ENCODE peak calls at places on chromosome X, in seven cellular contexts. X is CD8-positive, alpha-beta memory T cell; H is activated naive CD8-positive, alpha-beta T cell treated with anti-CD3 and anti-CD28 coated beads, Interleukin-2, amount 10 ng/mL, durations not matched to agents 7 days and 5 days; W is RPMI8226; Y is NCI-H1417; M is Ammon's horn; L is posterior vena cava. A is an unnamed sample.

GRCh38 chrX:38336538-38337240 is 9.4 kb upstream of the RPGR start:
- DNase-seq in X (no peak), H (no peak), L (no peak), W (peak), M (no peak), Y (no peak), A (no peak)

GRCh38 chrX:12961191-12961718 is 13.7 kb upstream of the TMSB4X start:
- DNase-seq in Y (no peak), H (no peak), M (no peak), W (peak), X (no peak), L (no peak), A (no peak)

GRCh38 chrX:31126205-31126604 is 54.4 kb upstream of the FTHL17 start:
- DNase-seq in W (no peak), Y (no peak), M (no peak), X (no peak), H (no peak), L (no peak), A (no peak)

GRCh38 chrX:20965270-20966044 is 408.8 kb upstream of the CNKSR2 start:
- DNase-seq in L (no peak), M (no peak), Y (no peak), H (no peak), X (no peak), W (no peak), A (no peak)

GRCh38 chrX:100208076-100208475 is 202.0 kb downstream of the PCDH19 start:
- DNase-seq in W (no peak), M (no peak), X (no peak), Y (no peak), H (no peak), L (no peak), A (no peak)

GRCh38 chrX:538311-538710 is 92.3 kb upstream of the SHOX start:
- DNase-seq in M (no peak), H (no peak), L (no peak), W (peak), X (no peak), Y (no peak), A (no peak)

GRCh38 chrX:80335062-80335830 is 85.0 kb upstream of the TENT5D start:
- DNase-seq in Y (no peak), W (peak), M (no peak), X (no peak), L (peak), H (no peak), A (no peak)

GRCh38 chrX:28278236-28278635 is 297.0 kb upstream of the DCAF8L1 start:
- DNase-seq in L (no peak), W (no peak), X (no peak), M (no peak), H (no peak), Y (no peak), A (no peak)

GRCh38 chrX:44105228-44105913 is 132.2 kb upstream of the NDP start:
- DNase-seq in Y (no peak), L (no peak), W (no peak), H (no peak), M (no peak), X (no peak), A (no peak)

GRCh38 chrX:40647307-40648197 is at the start of gene CXorf38:
- DNase-seq in Y (peak), L (peak), W (peak), X (peak), H (peak), M (peak), A (peak)

GRCh38 chrX:54570332-54570731 is 40.3 kb downstream of the GNL3L start:
- DNase-seq in M (no peak), X (no peak), W (no peak), H (no peak), L (no peak), Y (no peak), A (no peak)

GRCh38 chrX:20060961-20061868 is 55.5 kb downstream of the MAP7D2 start:
- DNase-seq in X (no peak), L (no peak), M (no peak), H (peak), Y (peak), W (peak), A (no peak)

GRCh38 chrX:2811271-2811670 is 17.5 kb upstream of the GYG2 start:
- DNase-seq in Y (no peak), L (no peak), M (no peak), H (no peak), X (no peak), W (no peak), A (no peak)

GRCh38 chrX:9464435-9465371 is at the start of gene TBL1X:
- DNase-seq in L (peak), X (peak), M (peak), H (peak), W (peak), Y (peak), A (peak)

GRCh38 chrX:74535633-74536141 is 78.7 kb downstream of the RLIM start:
- DNase-seq in H (peak), X (peak), M (peak), Y (peak), W (no peak), L (peak), A (peak)

GRCh38 chrX:105347373-105347772 is 126.9 kb upstream of the TEX13A start:
- DNase-seq in X (no peak), Y (no peak), H (no peak), M (no peak), W (no peak), L (no peak), A (no peak)

GRCh38 chrX:634306-634958 is 3.8 kb downstream of the SHOX start:
- DNase-seq in Y (no peak), W (no peak), M (no peak), H (no peak), L (no peak), X (no peak), A (no peak)

GRCh38 chrX:123171781-123172180 is 12.3 kb upstream of the GRIA3 start:
- DNase-seq in X (no peak), L (no peak), H (no peak), W (no peak), Y (no peak), M (no peak), A (no peak)

A was measured in activated T-helper 2 cell treated with anti-CD3 and anti-CD28 coated beads, Interferon-gamma antibody, Interleukin-2, Interleukin-4, amounts not matched to agents 10 μg/mL and 5 μg/mL and 100 μg/mL, durations not matched to agents 14 hours and 24 hours and 36 hours.